ENCODE peak calls at places on chromosomes 1 and 21, in five cellular contexts. N is EL; V is lower leg skin; I is head of caudate nucleus; A is stimulated activated CD4-positive, alpha-beta T cell treated with anti-CD3 and anti-CD28 coated beads, Interleukin-4, amount 100 ng/mL, for 48 hours. T is an unnamed sample.

GRCh38 chr1:26574018-26574417 is 44.5 kb downstream of the RPS6KA1 start:
- DNase-seq in V (no peak), A (no peak), N (no peak), I (no peak), T (no peak)

GRCh38 chr1:239976130-239976968 is 115.3 kb upstream of the FMN2 start:
- DNase-seq in N (peak), A (peak), I (peak), V (peak), T (peak)

GRCh38 chr1:230283678-230284077 is 142.5 kb downstream of the PGBD5 start:
- DNase-seq in A (no peak), V (no peak), N (no peak), I (peak), T (no peak)

GRCh38 chr1:154774175-154774855 is 95.8 kb downstream of the KCNN3 start:
- DNase-seq in I (no peak), N (no peak), A (no peak), V (no peak), T (no peak)

GRCh38 chr21:46352913-46353312 is 29.0 kb downstream of the PCNT start:
- DNase-seq in V (no peak), A (no peak), I (peak), N (no peak), T (no peak)

GRCh38 chr1:54577612-54578011 is 29.6 kb downstream of the ACOT11 start:
- DNase-seq in I (peak), N (peak), V (peak), A (no peak), T (no peak)

GRCh38 chr1:108512239-108513071 is 47.4 kb upstream of the EEIG2 start:
- DNase-seq in N (peak), A (no peak), I (no peak), V (no peak), T (no peak)

GRCh38 chr1:101108123-101108522 is 82.5 kb upstream of the DPH5 start:
- DNase-seq in N (no peak), A (peak), I (no peak), V (no peak), T (no peak)

GRCh38 chr1:51664412-51665240 is 47.7 kb downstream of the OSBPL9 start:
- DNase-seq in A (no peak), I (no peak), N (peak), V (no peak), T (no peak)

GRCh38 chr1:30032302-30032701 is 691.1 kb downstream of the MATN1 start:
- DNase-seq in N (no peak), V (no peak), A (no peak), I (no peak), T (no peak)

GRCh38 chr1:212173572-212173971 is 111.6 kb upstream of the PPP2R5A start:
- DNase-seq in V (no peak), I (no peak), A (no peak), N (no peak), T (no peak)

GRCh38 chr1:9328201-9328600 is 35.5 kb downstream of the SPSB1 start:
- DNase-seq in N (no peak), A (no peak), I (no peak), V (no peak), T (no peak)

GRCh38 chr1:204480515-204480914 is 14.1 kb downstream of the PIK3C2B start:
- DNase-seq in A (no peak), V (no peak), N (no peak), I (no peak), T (no peak)

GRCh38 chr21:31284797-31285397 is 59.2 kb downstream of the TIAM1 start:
- DNase-seq in N (peak), I (no peak), A (no peak), V (no peak), T (no peak)

GRCh38 chr1:17588048-17588781 is 48.7 kb downstream of the ARHGEF10L start:
- DNase-seq in I (no peak), V (no peak), A (no peak), N (peak), T (no peak)

GRCh38 chr1:14746393-14746792 is 147.9 kb downstream of the KAZN start:
- DNase-seq in I (no peak), N (no peak), A (no peak), V (no peak), T (no peak)

GRCh38 chr1:179166663-179167417 is 62.6 kb downstream of the ABL2 start:
- DNase-seq in I (no peak), A (no peak), V (no peak), N (peak), T (no peak)

GRCh38 chr1:161227196-161227871 is 1.5 kb downstream of the TOMM40L start:
- DNase-seq in N (peak), A (peak), V (peak), I (peak), T (peak)

GRCh38 chr1:17916702-17917101 is 161.6 kb downstream of the ACTL8 start:
- DNase-seq in I (no peak), N (no peak), V (no peak), A (no peak), T (no peak)

GRCh38 chr1:169326644-169327316 is 40.8 kb downstream of the NME7 start:
- DNase-seq in I (no peak), V (no peak), A (no peak), N (peak), T (no peak)

GRCh38 chr1:45493116-45493697 is 2.2 kb upstream of the TESK2 start:
- DNase-seq in V (peak), A (no peak), I (peak), N (peak), T (no peak)

GRCh38 chr1:218620956-218621355 is 275.8 kb downstream of the TGFB2 start:
- DNase-seq in I (no peak), N (no peak), A (no peak), V (no peak), T (no peak)

T was measured in esophagus muscularis mucosa.